ENCODE peak calls at places on chromosomes 6 and 20, in four cellular contexts. One of them, this sample, is unnamed.

GRCh38 chr20:37695684-37696342 is 2.0 kb downstream of the CTNNBL1 start:
- DNase-seq in H1: no peak
- DNase-seq in neuronal stem cell: no peak
- DNase-seq in mesenchymal stem cell: no peak
- DNase-seq in this sample: no peak

GRCh38 chr20:62646851-62647520 is 4.7 kb downstream of the SLCO4A1 start:
- DNase-seq in neuronal stem cell: no peak
- DNase-seq in H1: no peak
- DNase-seq in mesenchymal stem cell: no peak
- DNase-seq in this sample: no peak

GRCh38 chr20:362271-363254 is 15.7 kb downstream of the NRSN2 start:
- DNase-seq in mesenchymal stem cell: peak
- DNase-seq in neuronal stem cell: no peak
- DNase-seq in H1: no peak
- DNase-seq in this sample: peak

GRCh38 chr20:46430921-46431712 is 24.7 kb upstream of the ELMO2 start:
- DNase-seq in mesenchymal stem cell: no peak
- DNase-seq in neuronal stem cell: peak
- DNase-seq in H1: no peak
- DNase-seq in this sample: no peak

GRCh38 chr20:34579191-34579661 is 20.7 kb downstream of the MAP1LC3A start:
- DNase-seq in neuronal stem cell: no peak
- DNase-seq in mesenchymal stem cell: peak
- DNase-seq in H1: no peak
- DNase-seq in this sample: no peak

GRCh38 chr6:142737368-142738060 is 207.5 kb downstream of the HIVEP2 start:
- DNase-seq in mesenchymal stem cell: peak
- DNase-seq in neuronal stem cell: no peak
- DNase-seq in H1: no peak
- DNase-seq in this sample: no peak

GRCh38 chr20:17568972-17569471 is 853 bp upstream of the DSTN start:
- DNase-seq in neuronal stem cell: peak
- DNase-seq in mesenchymal stem cell: peak
- DNase-seq in H1: peak
- DNase-seq in this sample: peak

GRCh38 chr20:58523072-58523681 is 8.0 kb upstream of the APCDD1L start:
- DNase-seq in H1: no peak
- DNase-seq in mesenchymal stem cell: no peak
- DNase-seq in neuronal stem cell: peak
- DNase-seq in this sample: peak

GRCh38 chr6:86118271-86118670 is 475.6 kb upstream of the SYNCRIP start:
- DNase-seq in neuronal stem cell: no peak
- DNase-seq in mesenchymal stem cell: no peak
- DNase-seq in H1: no peak
- DNase-seq in this sample: no peak

GRCh38 chr6:166032366-166033171 is 135.1 kb downstream of the TBXT start:
- DNase-seq in neuronal stem cell: no peak
- DNase-seq in H1: peak
- DNase-seq in mesenchymal stem cell: peak
- DNase-seq in this sample: peak

GRCh38 chr20:60447703-60448102 is 489.5 kb downstream of the CDH26 start:
- DNase-seq in H1: no peak
- DNase-seq in mesenchymal stem cell: no peak
- DNase-seq in neuronal stem cell: no peak
- DNase-seq in this sample: no peak

GRCh38 chr20:45359406-45360148 is 3.4 kb upstream of the SYS1 start:
- DNase-seq in mesenchymal stem cell: peak
- DNase-seq in neuronal stem cell: no peak
- DNase-seq in H1: no peak
- DNase-seq in this sample: no peak

GRCh38 chr6:46044876-46045617 is 29.4 kb upstream of the CLIC5 start:
- DNase-seq in mesenchymal stem cell: peak
- DNase-seq in H1: no peak
- DNase-seq in neuronal stem cell: no peak
- DNase-seq in this sample: no peak

GRCh38 chr6:28863607-28864320 is 60.0 kb downstream of the TRIM27 start:
- DNase-seq in H1: peak
- DNase-seq in neuronal stem cell: peak
- DNase-seq in mesenchymal stem cell: peak
- DNase-seq in this sample: peak

GRCh38 chr6:92723390-92723931 is 695.9 kb downstream of the EPHA7 start:
- DNase-seq in H1: no peak
- DNase-seq in neuronal stem cell: no peak
- DNase-seq in mesenchymal stem cell: no peak
- DNase-seq in this sample: no peak

GRCh38 chr20:47502801-47503239 is 1.1 kb downstream of the NCOA3 start:
- DNase-seq in neuronal stem cell: peak
- DNase-seq in mesenchymal stem cell: peak
- DNase-seq in H1: no peak
- DNase-seq in this sample: no peak

GRCh38 chr6:169707772-169708171 is 5.8 kb downstream of the C6orf120 start:
- DNase-seq in H1: no peak
- DNase-seq in mesenchymal stem cell: peak
- DNase-seq in neuronal stem cell: no peak
- DNase-seq in this sample: no peak

GRCh38 chr6:37990762-37991525 is 171.4 kb downstream of the ZFAND3 start:
- DNase-seq in mesenchymal stem cell: peak
- DNase-seq in H1: no peak
- DNase-seq in neuronal stem cell: peak
- DNase-seq in this sample: no peak

GRCh38 chr6:80769101-80769500 is 662.6 kb downstream of the BCKDHB start:
- DNase-seq in neuronal stem cell: no peak
- DNase-seq in H1: no peak
- DNase-seq in mesenchymal stem cell: peak
- DNase-seq in this sample: no peak

GRCh38 chr20:56422131-56422823 is 10.2 kb downstream of the CASS4 start:
- DNase-seq in neuronal stem cell: no peak
- DNase-seq in H1: no peak
- DNase-seq in mesenchymal stem cell: peak
- DNase-seq in this sample: no peak

GRCh38 chr20:56426026-56426425 is 14.0 kb downstream of the CASS4 start:
- DNase-seq in neuronal stem cell: no peak
- DNase-seq in mesenchymal stem cell: no peak
- DNase-seq in H1: no peak
- DNase-seq in this sample: no peak

GRCh38 chr20:56422824-56423189 is 10.7 kb downstream of the CASS4 start:
- DNase-seq in H1: no peak
- DNase-seq in mesenchymal stem cell: no peak
- DNase-seq in neuronal stem cell: no peak
- DNase-seq in this sample: no peak

GRCh38 chr20:56426926-56427325 is 14.9 kb downstream of the CASS4 start:
- DNase-seq in neuronal stem cell: no peak
- DNase-seq in mesenchymal stem cell: no peak
- DNase-seq in H1: no peak
- DNase-seq in this sample: no peak

DNA sequence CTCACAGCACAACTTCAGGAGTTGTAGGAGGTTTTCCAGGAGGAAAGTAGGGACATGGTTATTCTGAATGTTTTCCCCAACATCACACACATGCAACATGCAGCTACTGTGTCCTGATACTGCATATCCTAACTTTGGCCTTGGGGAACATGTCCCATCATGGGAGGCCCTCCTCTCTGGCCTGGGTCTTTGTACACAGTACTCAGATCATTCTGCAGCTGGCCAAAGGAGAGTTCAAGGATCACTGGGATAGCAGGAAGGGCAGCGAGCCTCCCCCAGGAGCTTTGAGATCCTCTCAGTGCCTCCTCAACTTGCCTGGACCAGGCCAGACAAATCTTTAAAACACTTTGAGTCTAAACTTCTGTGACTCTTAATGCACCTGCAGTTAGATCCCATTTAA is 12.9 kb downstream of the CASS4 start:
- DNase-seq in neuronal stem cell: no peak
- DNase-seq in H1: no peak
- DNase-seq in mesenchymal stem cell: no peak
- DNase-seq in this sample: no peak
- H2BK15ac ChIP-seq in neuronal stem cell: no peak
- H2BK15ac ChIP-seq in H1: no peak
- H2BK15ac ChIP-seq in mesenchymal stem cell: no peak
- H2BK15ac ChIP-seq in this sample: no peak

DNA sequence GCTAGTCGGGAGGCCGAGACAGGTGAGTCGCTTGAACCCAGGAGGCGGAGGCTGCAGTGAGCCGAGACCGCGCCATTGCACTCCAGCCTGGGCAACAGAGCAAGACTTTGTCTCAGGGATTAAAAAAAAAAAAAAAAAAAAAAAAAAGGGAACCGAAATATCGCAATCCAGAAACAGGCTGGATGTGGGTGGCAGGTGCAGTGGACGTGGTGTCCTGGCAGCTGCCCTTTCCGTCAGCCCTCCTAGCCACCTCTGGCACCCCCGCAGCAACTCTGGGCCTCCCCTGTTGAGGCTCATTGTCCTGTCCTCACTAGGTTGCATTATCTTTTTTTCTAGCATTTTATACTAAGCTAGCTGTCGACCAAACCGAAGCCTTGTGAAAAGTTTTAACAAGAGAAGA is 113.5 kb downstream of the DTNBP1 start:
- DNase-seq in neuronal stem cell: no peak
- DNase-seq in H1: no peak
- DNase-seq in mesenchymal stem cell: no peak
- DNase-seq in this sample: no peak
- H2BK12ac ChIP-seq in neuronal stem cell: no peak
- H2BK12ac ChIP-seq in H1: no peak
- H2BK12ac ChIP-seq in mesenchymal stem cell: no peak
- H2BK12ac ChIP-seq in this sample: no peak

GRCh38 chr20:2707353-2708072 is 14.9 kb downstream of the EBF4 start:
- DNase-seq in H1: no peak
- DNase-seq in mesenchymal stem cell: no peak
- DNase-seq in neuronal stem cell: no peak
- DNase-seq in this sample: no peak

GRCh38 chr20:2708665-2709064 is 16.1 kb downstream of the EBF4 start:
- DNase-seq in mesenchymal stem cell: no peak
- DNase-seq in neuronal stem cell: no peak
- DNase-seq in H1: no peak
- DNase-seq in this sample: no peak

GRCh38 chr20:2709205-2709981 is 16.8 kb downstream of the EBF4 start:
- DNase-seq in H1: no peak
- DNase-seq in mesenchymal stem cell: no peak
- DNase-seq in neuronal stem cell: no peak
- DNase-seq in this sample: peak

GRCh38 chr20:2708073-2708415 is 15.5 kb downstream of the EBF4 start:
- DNase-seq in neuronal stem cell: no peak
- DNase-seq in mesenchymal stem cell: no peak
- DNase-seq in H1: no peak
- DNase-seq in this sample: peak

DNA sequence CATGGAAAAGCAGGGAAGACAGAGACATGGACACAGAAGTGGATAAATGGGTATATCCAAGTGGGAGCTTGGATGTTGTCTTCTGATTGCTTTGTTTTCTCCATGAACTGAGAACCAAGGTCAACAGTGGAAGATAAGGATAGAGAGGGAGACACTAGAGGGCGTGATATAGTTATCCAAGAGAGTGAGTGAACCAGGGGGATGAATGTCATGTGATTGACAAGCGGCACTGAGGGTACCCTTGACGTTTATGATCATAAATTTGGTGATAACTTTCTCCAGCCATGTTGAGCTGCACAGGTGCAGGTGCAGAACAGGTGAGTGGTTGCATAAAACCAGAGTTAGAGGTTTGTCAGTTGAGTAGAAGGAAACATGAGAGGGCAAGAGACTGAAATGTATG is 20.7 kb downstream of the EBF4 start:
- DNase-seq in mesenchymal stem cell: no peak
- DNase-seq in neuronal stem cell: no peak
- DNase-seq in H1: no peak
- DNase-seq in this sample: no peak
- H2BK15ac ChIP-seq in mesenchymal stem cell: no peak
- H2BK15ac ChIP-seq in neuronal stem cell: no peak
- H2BK15ac ChIP-seq in H1: no peak
- H2BK15ac ChIP-seq in this sample: no peak

GRCh38 chr6:157760589-157761330 is 62.3 kb upstream of the SNX9 start:
- DNase-seq in H1: no peak
- DNase-seq in mesenchymal stem cell: peak
- DNase-seq in neuronal stem cell: no peak
- DNase-seq in this sample: no peak
- H2BK12ac ChIP-seq in H1: peak
- H2BK12ac ChIP-seq in mesenchymal stem cell: peak
- H2BK12ac ChIP-seq in neuronal stem cell: no peak
- H2BK12ac ChIP-seq in this sample: no peak

DNA sequence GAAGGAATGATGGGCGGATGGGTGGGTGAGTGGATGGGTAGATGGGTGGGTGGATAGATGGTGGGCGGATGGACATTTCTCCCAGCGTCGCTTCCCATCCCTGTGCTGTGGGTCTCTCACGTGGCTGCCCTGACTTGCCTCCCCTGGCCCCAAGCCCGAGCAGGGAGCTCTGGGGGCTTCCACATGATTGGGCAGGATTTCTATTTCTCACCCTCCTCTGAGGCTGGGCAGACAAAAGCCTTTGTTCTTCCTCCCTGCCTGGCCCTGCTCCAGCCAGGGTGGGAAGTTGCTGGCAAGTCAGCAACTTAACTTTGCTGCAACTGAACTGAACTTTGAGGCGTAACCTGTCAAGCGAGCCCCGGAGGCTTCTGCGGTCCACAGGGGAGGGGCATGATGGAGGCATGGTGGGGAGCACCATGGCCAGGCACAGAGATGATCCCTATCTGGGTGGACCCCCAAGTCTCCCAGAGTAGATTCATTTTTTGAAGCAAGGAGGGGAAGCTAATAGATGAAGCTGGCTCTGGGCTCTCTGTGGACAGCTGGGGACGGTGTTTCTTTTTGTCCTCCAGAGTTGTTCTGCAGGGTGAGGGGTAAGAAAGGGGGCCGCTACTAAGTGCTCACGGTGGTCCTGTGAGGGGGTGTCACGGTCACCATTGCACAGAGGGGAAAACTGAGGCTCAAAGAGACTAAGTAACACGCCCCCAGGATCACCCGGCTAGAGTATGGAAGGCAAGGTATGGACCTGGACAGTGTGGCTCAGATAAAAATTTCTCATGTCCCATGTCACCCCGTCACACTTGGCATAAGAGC is 140.1 kb downstream of the CEBPB start:
- DNase-seq in neuronal stem cell: no peak
- DNase-seq in mesenchymal stem cell: no peak
- DNase-seq in H1: no peak
- DNase-seq in this sample: no peak
- H2BK15ac ChIP-seq in neuronal stem cell: peak
- H2BK15ac ChIP-seq in mesenchymal stem cell: no peak
- H2BK15ac ChIP-seq in H1: no peak
- H2BK15ac ChIP-seq in this sample: no peak

GRCh38 chr6:4489538-4489937 is 286.7 kb upstream of the CDYL start:
- DNase-seq in neuronal stem cell: no peak
- DNase-seq in mesenchymal stem cell: peak
- DNase-seq in H1: no peak
- DNase-seq in this sample: no peak
- H2BK12ac ChIP-seq in neuronal stem cell: no peak
- H2BK12ac ChIP-seq in mesenchymal stem cell: no peak
- H2BK12ac ChIP-seq in H1: no peak
- H2BK12ac ChIP-seq in this sample: no peak

This sample was measured in H9.